ENCODE peak calls at places on chromosome 22, in six cellular contexts. C, B, W, N, T and D are unnamed samples.

GRCh38 chr22:28027453-28028448 is 108.7 kb upstream of the PITPNB start:
- DNase-seq in C (no peak), B (no peak), W (no peak), N (no peak), T (no peak), D (no peak)

GRCh38 chr22:46731246-46732040 is 6.6 kb downstream of the CERK start:
- DNase-seq in C (no peak), B (no peak), W (peak; percentile 58), N (peak; percentile 55), T (no peak), D (peak; percentile 54)

GRCh38 chr22:46117206-46118199 is 32.8 kb upstream of the PPARA start:
- DNase-seq in C (no peak), B (no peak), W (no peak), N (no peak), T (no peak), D (no peak)

GRCh38 chr22:21855715-21856114 is 11.7 kb downstream of the MAPK1 start:
- DNase-seq in C (no peak), B (no peak), W (no peak), N (no peak), T (no peak), D (no peak)

GRCh38 chr22:45563362-45564040 is 60.8 kb downstream of the FBLN1 start:
- DNase-seq in C (no peak), B (no peak), W (no peak), N (no peak), T (no peak), D (no peak)

GRCh38 chr22:44037519-44038370 is 13.6 kb downstream of the PARVB start:
- DNase-seq in C (peak; percentile 97), B (no peak), W (peak; percentile 92), N (no peak), T (peak; percentile 64), D (no peak)

GRCh38 chr22:27727673-27728451 is 73.7 kb downstream of the MN1 start:
- DNase-seq in C (no peak), B (no peak), W (no peak), N (no peak), T (no peak), D (no peak)

GRCh38 chr22:39129081-39129480 is 23.4 kb downstream of the CBX7 start:
- DNase-seq in C (no peak), B (no peak), W (no peak), N (no peak), T (no peak), D (no peak)

GRCh38 chr22:44999687-45000086 is 10.1 kb downstream of the PHF21B start:
- DNase-seq in C (no peak), B (no peak), W (no peak), N (no peak), T (no peak), D (no peak)

GRCh38 chr22:45546333-45547015 is 43.8 kb downstream of the FBLN1 start:
- DNase-seq in C (no peak), B (no peak), W (no peak), N (no peak), T (no peak), D (no peak)

GRCh38 chr22:19663286-19663815 is 51.0 kb upstream of the SEPTIN5 start:
- DNase-seq in C (peak; percentile 76), B (no peak), W (peak; percentile 26), N (no peak), T (no peak), D (no peak)

GRCh38 chr22:19679476-19680099 is 34.7 kb upstream of the SEPTIN5 start:
- DNase-seq in C (no peak), B (no peak), W (peak; percentile 2), N (peak; percentile 96), T (peak; percentile 32), D (peak; percentile 79)

GRCh38 chr22:47205081-47205491 is 442.6 kb downstream of the TBC1D22A start:
- DNase-seq in C (no peak), B (no peak), W (no peak), N (peak; percentile 17), T (no peak), D (no peak)

GRCh38 chr22:43428005-43428485 is 16.2 kb downstream of the MPPED1 start:
- DNase-seq in C (no peak), B (no peak), W (no peak), N (no peak), T (no peak), D (no peak)

GRCh38 chr22:27416553-27417427 is 384.8 kb downstream of the MN1 start:
- DNase-seq in C (peak; percentile 88), B (no peak), W (peak; percentile 14), N (peak; percentile 63), T (no peak), D (peak; percentile 78)

GRCh38 chr22:29301716-29302401 is 4.6 kb upstream of the GAS2L1 start:
- DNase-seq in C (no peak), B (no peak), W (no peak), N (peak; percentile 53), T (no peak), D (peak; percentile 32)

GRCh38 chr22:43110444-43110926 is at the start of gene BIK:
- DNase-seq in C (no peak), B (peak; percentile 56), W (peak; percentile 52), N (no peak), T (no peak), D (peak; percentile 75)

GRCh38 chr22:17791196-17791595 is 16.9 kb upstream of the BID start:
- DNase-seq in C (no peak), B (no peak), W (no peak), N (no peak), T (no peak), D (no peak)
- H4K91ac ChIP-seq in C (no peak overlapping the region), B (no peak overlapping the region), W (no peak overlapping the region), N (no peak overlapping the region), T (no peak overlapping the region), D (no peak overlapping the region)

GRCh38 chr22:30614268-30614667 is 7.3 kb downstream of the TCN2 start:
- DNase-seq in C (no peak), B (no peak), W (no peak), N (no peak), T (no peak), D (no peak)

GRCh38 chr22:30612789-30613188 is 5.8 kb downstream of the TCN2 start:
- DNase-seq in C (no peak), B (no peak), W (no peak), N (no peak), T (no peak), D (no peak)

GRCh38 chr22:30615543-30615954 is 8.6 kb downstream of the TCN2 start:
- DNase-seq in C (no peak), B (no peak), W (no peak), N (no peak), T (no peak), D (no peak)

GRCh38 chr22:30614879-30615278 is 7.9 kb downstream of the TCN2 start:
- DNase-seq in C (no peak), B (no peak), W (no peak), N (no peak), T (no peak), D (no peak)

GRCh38 chr22:30617819-30618218 is 10.8 kb downstream of the TCN2 start:
- DNase-seq in C (no peak), B (no peak), W (no peak), N (no peak), T (no peak), D (no peak)
- H4K91ac ChIP-seq in C (no peak overlapping the region), B (no peak overlapping the region), W (no peak overlapping the region), N (no peak overlapping the region), T (no peak overlapping the region), D (no peak overlapping the region)

GRCh38 chr22:35054064-35054463 is 11.9 kb upstream of the ISX start:
- DNase-seq in C (no peak), B (no peak), W (no peak), N (no peak), T (no peak), D (no peak)

GRCh38 chr22:35059632-35060031 is 6.3 kb upstream of the ISX start:
- DNase-seq in C (no peak), B (no peak), W (no peak), N (no peak), T (no peak), D (no peak)

GRCh38 chr22:35057155-35057554 is 8.8 kb upstream of the ISX start:
- DNase-seq in C (no peak), B (no peak), W (no peak), N (no peak), T (no peak), D (no peak)

GRCh38 chr22:35053060-35053835 is 12.7 kb upstream of the ISX start:
- DNase-seq in C (no peak), B (no peak), W (no peak), N (no peak), T (no peak), D (no peak)

GRCh38 chr22:35056486-35056885 is 9.5 kb upstream of the ISX start:
- DNase-seq in C (no peak), B (no peak), W (no peak), N (no peak), T (no peak), D (no peak)
- H4K91ac ChIP-seq in C (no peak overlapping the region), B (no peak overlapping the region), W (no peak overlapping the region), N (no peak overlapping the region), T (no peak overlapping the region), D (no peak overlapping the region)

GRCh38 chr22:49893025-49893424 is 25.2 kb downstream of the ALG12 start:
- DNase-seq in C (no peak), B (no peak), W (no peak), N (no peak), T (no peak), D (no peak)
- H4K91ac ChIP-seq in C (no peak overlapping the region), B (no peak overlapping the region), W (no peak overlapping the region), N (no peak overlapping the region), T (no peak overlapping the region), D (no peak overlapping the region)

GRCh38 chr22:40673017-40673416 is 6.3 kb upstream of the MCHR1 start:
- DNase-seq in C (no peak), B (no peak), W (no peak), N (no peak), T (no peak), D (no peak)
- H4K91ac ChIP-seq in C (no peak overlapping the region), B (no peak overlapping the region), W (no peak overlapping the region), N (no peak overlapping the region), T (no peak overlapping the region), D (no peak overlapping the region)

DNA sequence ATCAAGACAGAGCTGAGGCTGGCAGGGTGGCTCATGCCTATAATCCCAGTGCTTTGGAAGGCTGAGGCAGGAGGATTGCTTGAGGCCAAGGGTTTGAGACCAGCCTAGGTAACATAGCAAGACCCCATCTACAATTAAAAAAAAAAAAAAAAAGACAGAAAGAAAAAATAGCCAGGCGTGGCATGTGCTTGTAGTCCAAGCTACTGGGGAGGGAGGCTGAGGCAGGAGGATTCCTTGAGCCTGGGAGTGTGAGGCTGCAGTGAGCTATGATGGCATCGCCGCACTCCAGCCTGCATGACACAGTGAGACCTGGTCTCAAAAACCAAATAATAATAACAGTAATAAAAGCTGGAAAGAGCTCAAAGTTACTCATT is 9.4 kb downstream of the SERPIND1 start:
- DNase-seq in C (no peak), B (no peak), W (no peak), N (no peak), T (no peak), D (no peak)
- H4K91ac ChIP-seq in C (no peak overlapping the region), B (no peak overlapping the region), W (no peak overlapping the region), N (no peak overlapping the region), T (no peak overlapping the region), D (no peak overlapping the region)

DNA sequence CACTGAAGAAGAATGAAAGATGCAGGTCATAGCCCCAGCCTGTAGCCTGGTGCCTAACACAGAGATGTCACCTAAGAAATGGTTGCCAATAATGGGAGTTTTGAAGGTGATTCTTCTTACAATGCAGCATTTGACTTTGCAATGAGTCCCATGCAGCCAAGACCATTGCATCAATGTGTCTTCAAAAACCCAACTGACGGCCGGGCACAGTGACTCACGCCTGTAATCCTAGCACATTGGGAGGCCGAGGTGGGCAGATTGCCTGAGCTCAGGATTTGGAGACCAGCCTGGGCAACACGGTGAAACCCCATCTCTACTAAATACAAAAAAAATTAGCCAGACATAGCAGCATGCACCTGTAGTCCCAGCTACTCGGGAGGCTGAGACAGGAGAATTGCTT is 89.3 kb upstream of the ASPHD2 start:
- DNase-seq in C (no peak), B (no peak), W (no peak), N (no peak), T (no peak), D (no peak)
- H4K91ac ChIP-seq in C (no peak overlapping the region), B (no peak overlapping the region), W (no peak overlapping the region), N (no peak overlapping the region), T (no peak overlapping the region), D (no peak overlapping the region)